ENCODE peak calls at places on chromosomes 5 and 9, in four cellular contexts. One of them, this sample, is unnamed.

GRCh38 chr5:149693482-149693881 is 36.6 kb upstream of the PPARGC1B start:
- DNase-seq in BJ: no peak
- DNase-seq in stimulated activated CD8-positive, alpha-beta memory T cell treated with anti-CD3 and anti-CD28 coated beads, Interleukin-15, amount 100 ng/mL, for 48 hours: no peak
- DNase-seq in NCI-H345: no peak
- DNase-seq in this sample: no peak

GRCh38 chr9:38682713-38683112 is 37.2 kb downstream of the FAM240B start:
- DNase-seq in BJ: peak; percentile 60
- DNase-seq in stimulated activated CD8-positive, alpha-beta memory T cell treated with anti-CD3 and anti-CD28 coated beads, Interleukin-15, amount 100 ng/mL, for 48 hours: no peak
- DNase-seq in NCI-H345: no peak
- DNase-seq in this sample: no peak

GRCh38 chr5:153982206-153982605 is 56.5 kb downstream of the FAM114A2 start:
- DNase-seq in BJ: no peak
- DNase-seq in stimulated activated CD8-positive, alpha-beta memory T cell treated with anti-CD3 and anti-CD28 coated beads, Interleukin-15, amount 100 ng/mL, for 48 hours: no peak
- DNase-seq in NCI-H345: no peak
- DNase-seq in this sample: no peak

GRCh38 chr5:168269950-168270349 is 21.5 kb upstream of the WWC1 start:
- DNase-seq in BJ: no peak
- DNase-seq in stimulated activated CD8-positive, alpha-beta memory T cell treated with anti-CD3 and anti-CD28 coated beads, Interleukin-15, amount 100 ng/mL, for 48 hours: no peak
- DNase-seq in NCI-H345: peak; percentile 47
- DNase-seq in this sample: no peak

GRCh38 chr9:11757408-11757807 is 935.8 kb upstream of the TYRP1 start:
- DNase-seq in BJ: no peak
- DNase-seq in stimulated activated CD8-positive, alpha-beta memory T cell treated with anti-CD3 and anti-CD28 coated beads, Interleukin-15, amount 100 ng/mL, for 48 hours: no peak
- DNase-seq in NCI-H345: no peak
- DNase-seq in this sample: no peak

GRCh38 chr5:81117566-81117965 is 115.6 kb upstream of the CKMT2 start:
- DNase-seq in BJ: no peak
- DNase-seq in stimulated activated CD8-positive, alpha-beta memory T cell treated with anti-CD3 and anti-CD28 coated beads, Interleukin-15, amount 100 ng/mL, for 48 hours: no peak
- DNase-seq in NCI-H345: no peak
- DNase-seq in this sample: no peak

GRCh38 chr5:67358186-67358585 is 161.6 kb upstream of the CD180 start:
- DNase-seq in BJ: no peak
- DNase-seq in stimulated activated CD8-positive, alpha-beta memory T cell treated with anti-CD3 and anti-CD28 coated beads, Interleukin-15, amount 100 ng/mL, for 48 hours: no peak
- DNase-seq in NCI-H345: no peak
- DNase-seq in this sample: no peak

GRCh38 chr5:55604611-55605067 is 69.9 kb upstream of the PLPP1 start:
- DNase-seq in BJ: no peak
- DNase-seq in stimulated activated CD8-positive, alpha-beta memory T cell treated with anti-CD3 and anti-CD28 coated beads, Interleukin-15, amount 100 ng/mL, for 48 hours: no peak
- DNase-seq in NCI-H345: no peak
- DNase-seq in this sample: no peak

GRCh38 chr9:120735009-120735408 is 20.7 kb upstream of the MEGF9 start:
- DNase-seq in BJ: no peak
- DNase-seq in stimulated activated CD8-positive, alpha-beta memory T cell treated with anti-CD3 and anti-CD28 coated beads, Interleukin-15, amount 100 ng/mL, for 48 hours: no peak
- DNase-seq in NCI-H345: no peak
- DNase-seq in this sample: no peak

GRCh38 chr5:35202319-35203111 is 27.8 kb downstream of the PRLR start:
- DNase-seq in BJ: peak; percentile 66
- DNase-seq in stimulated activated CD8-positive, alpha-beta memory T cell treated with anti-CD3 and anti-CD28 coated beads, Interleukin-15, amount 100 ng/mL, for 48 hours: peak; percentile 9
- DNase-seq in NCI-H345: no peak
- DNase-seq in this sample: no peak